ENCODE peak calls at places on chromosomes 12 and 14, in eight cellular contexts. P is stomach, Y is endothelial cell of umbilical vein, J is breast epithelium, E is H1, F is GM23338, K is K562, T is GM12878. S is an unnamed sample. For H3K4me1, the result is how much of the 10 kb centered on the place peaks cover.

GRCh38 chr12:124700810-124701594 is 133.6 kb upstream of the NCOR2 start:
- DNase-seq in J (no peak), E (no peak), Y (peak), T (no peak), P (peak), K (no peak), F (peak), S (no peak)

GRCh38 chr12:52579468-52580450 is 6.1 kb upstream of the KRT74 start:
- DNase-seq in T (no peak), K (no peak), P (no peak), J (no peak), Y (no peak), E (no peak), F (no peak), S (peak)

GRCh38 chr12:65965358-65965757 is 141.1 kb downstream of the HMGA2 start:
- DNase-seq in J (no peak), E (no peak), F (peak), Y (no peak), P (no peak), T (no peak), K (no peak), S (no peak)

GRCh38 chr14:105495990-105496830 is 5.2 kb downstream of the TEDC1 start:
- DNase-seq in J (no peak), Y (no peak), F (no peak), T (no peak), E (no peak), K (no peak), P (no peak), S (no peak)

GRCh38 chr14:67413806-67414769 is 2.1 kb upstream of the PLEK2 start:
- DNase-seq in T (no peak), P (no peak), Y (peak), E (peak), F (no peak), K (peak), J (no peak), S (no peak)

GRCh38 chr12:121326996-121327674 is 25.1 kb downstream of the ANAPC5 start:
- DNase-seq in P (no peak), F (no peak), Y (peak), K (no peak), T (no peak), E (no peak), J (no peak), S (no peak)

GRCh38 chr14:29222671-29223268 is 456.2 kb downstream of the FOXG1 start:
- DNase-seq in E (no peak), P (no peak), J (no peak), Y (peak), K (no peak), F (peak), T (no peak), S (no peak)

GRCh38 chr14:34098045-34098984 is 147.4 kb upstream of the EGLN3 start:
- DNase-seq in Y (peak), F (peak), T (peak), J (no peak), P (peak), E (no peak), K (peak), S (peak)

GRCh38 chr12:111446044-111446581 is 40.4 kb downstream of the SH2B3 start:
- DNase-seq in E (no peak), T (no peak), Y (peak), K (no peak), P (peak), J (no peak), F (peak), S (peak)

GRCh38 chr12:42568952-42569916 is 20.3 kb downstream of the PRICKLE1 start:
- DNase-seq in E (no peak), T (peak), F (peak), P (no peak), K (no peak), Y (peak), J (no peak), S (no peak)

GRCh38 chr14:76918751-76919421 is 92.7 kb downstream of the LRRC74A start:
- DNase-seq in T (no peak), K (peak), P (peak), E (no peak), F (peak), Y (peak), J (peak), S (peak)

GRCh38 chr12:4281173-4281654 is 7.7 kb downstream of the CCND2 start:
- DNase-seq in E (no peak), P (no peak), F (no peak), K (no peak), Y (no peak), T (no peak), J (no peak), S (no peak)

GRCh38 chr12:12734561-12735071 is 17.4 kb downstream of the CDKN1B start:
- DNase-seq in E (no peak), K (no peak), Y (no peak), J (no peak), F (no peak), P (no peak), T (no peak), S (no peak)

GRCh38 chr12:64608901-64609542 is 1.3 kb upstream of the RASSF3 start:
- DNase-seq in T (peak), K (peak), J (no peak), P (no peak), Y (peak), E (no peak), F (peak), S (peak)

GRCh38 chr14:73234586-73235394 is 2.5 kb upstream of the PAPLN start:
- DNase-seq in F (no peak), J (no peak), E (no peak), Y (no peak), T (no peak), K (no peak), P (no peak), S (no peak)

GRCh38 chr12:123966596-123966995 is 6.0 kb downstream of the CCDC92 start:
- DNase-seq in K (no peak), J (no peak), E (no peak), T (no peak), P (no peak), F (no peak), Y (no peak), S (no peak)

GRCh38 chr12:67419810-67420209 is 150.7 kb downstream of the CAND1 start:
- DNase-seq in E (no peak), J (no peak), K (peak), P (no peak), F (peak), Y (no peak), T (no peak), S (no peak)

GRCh38 chr12:95214466-95214865 is 2.8 kb downstream of the FGD6 start:
- DNase-seq in Y (peak), K (no peak), F (no peak), J (no peak), E (no peak), P (no peak), T (no peak), S (no peak)

GRCh38 chr12:128825845-128826244 is 2.1 kb upstream of the SLC15A4 start:
- DNase-seq in E (no peak), K (no peak), Y (no peak), T (no peak), J (no peak), P (peak), F (no peak), S (no peak)

GRCh38 chr14:74756326-74756725 is 6.8 kb upstream of the YLPM1 start:
- DNase-seq in P (no peak), E (no peak), K (no peak), T (no peak), F (peak), Y (no peak), J (no peak), S (no peak)

GRCh38 chr12:28222959-28223662 is 32.9 kb downstream of the CCDC91 start:
- DNase-seq in K (no peak), E (no peak), P (no peak), T (no peak), F (no peak), J (no peak), Y (no peak), S (no peak)

GRCh38 chr12:26011099-26011498 is 52.6 kb downstream of the RASSF8 start:
- DNase-seq in K (no peak), F (no peak), T (no peak), J (no peak), Y (no peak), E (no peak), P (no peak), S (no peak)

GRCh38 chr14:66009104-66009503 is 477.1 kb upstream of the CCDC196 start:
- DNase-seq in Y (no peak), K (no peak), T (no peak), P (no peak), F (peak), E (no peak), J (no peak), S (no peak)

GRCh38 chr14:51488569-51489220 is 163.0 kb upstream of the FRMD6 start:
- DNase-seq in P (no peak), F (no peak), T (no peak), J (no peak), K (no peak), E (no peak), Y (no peak), S (peak)

GRCh38 chr12:1575287-1575798 is 19.0 kb downstream of the FBXL14 start:
- DNase-seq in P (no peak), J (no peak), Y (no peak), E (no peak), T (no peak), F (no peak), K (no peak), S (peak)

GRCh38 chr14:77979666-77980351 is 179.9 kb downstream of the ADCK1 start:
- DNase-seq in J (no peak), T (no peak), E (no peak), P (no peak), Y (no peak), F (peak), K (peak), S (no peak)

GRCh38 chr14:61585598-61586538 is 109.4 kb upstream of the HIF1A start:
- DNase-seq in F (no peak), Y (peak), P (peak), E (no peak), J (peak), K (no peak), T (no peak), S (no peak)

GRCh38 chr14:104956290-104956890 is 21.8 kb downstream of the AHNAK2 start:
- DNase-seq in J (no peak), T (no peak), P (no peak), K (no peak), F (no peak), E (no peak), Y (no peak), S (no peak)

GRCh38 chr12:95318071-95318545 is 100.5 kb downstream of the VEZT start:
- DNase-seq in K (no peak), J (no peak), P (no peak), F (no peak), Y (no peak), T (no peak), E (no peak), S (peak)

GRCh38 chr14:40697221-40697620 is 909.5 kb upstream of the LRFN5 start:
- DNase-seq in P (no peak), T (no peak), J (no peak), F (no peak), E (no peak), K (no peak), Y (no peak), S (no peak)

GRCh38 chr14:68865542-68865941 is 72.7 kb upstream of the ZFP36L1 start:
- DNase-seq in T (no peak), F (peak), Y (no peak), J (no peak), P (no peak), E (no peak), K (no peak), S (no peak)

GRCh38 chr12:67193705-67194104 is 75.5 kb upstream of the CAND1 start:
- DNase-seq in F (peak), J (no peak), P (no peak), K (peak), E (no peak), T (no peak), Y (peak), S (no peak)

GRCh38 chr14:52348279-52348678 is 34.2 kb downstream of the PTGER2 start:
- DNase-seq in F (no peak), K (no peak), E (no peak), P (no peak), T (no peak), Y (no peak), J (no peak), S (no peak)

GRCh38 chr14:76926521-76927251 is 100.5 kb downstream of the LRRC74A start:
- DNase-seq in J (no peak), Y (no peak), K (peak), F (peak), P (no peak), E (no peak), T (no peak), S (no peak)

GRCh38 chr14:68981124-68981523 is 2.0 kb upstream of the ACTN1 start:
- DNase-seq in P (no peak), T (no peak), F (no peak), E (no peak), J (no peak), K (no peak), Y (no peak), S (no peak)

GRCh38 chr14:77882631-77883030 is 82.7 kb downstream of the ADCK1 start:
- DNase-seq in J (no peak), Y (no peak), P (no peak), T (no peak), K (peak), E (no peak), F (no peak), S (no peak)

GRCh38 chr14:64706119-64706465 is 1.9 kb downstream of the PLEKHG3 start:
- DNase-seq in J (no peak), Y (no peak), T (no peak), E (no peak), F (no peak), K (no peak), P (no peak), S (no peak)

GRCh38 chr12:69566603-69567002 is 18.7 kb upstream of the CCT2 start:
- DNase-seq in F (peak), T (no peak), J (no peak), E (no peak), P (no peak), Y (no peak), K (no peak), S (no peak)
- TF ChIP-seq CTCF in F (peak), T (no peak), J (no peak), E (no peak), P (no peak), Y (no peak), K (peak), S (no peak)

GRCh38 chr12:118376089-118377004 is at the start of gene SUDS3:
- DNase-seq in J (peak), P (peak), K (peak), Y (peak), F (peak), T (peak), E (peak), S (peak)
- TF ChIP-seq POLR2AphosphoS5 in J (peak), P (peak), K (peak), Y (peak), F (peak), T (peak), E (peak), S (peak)

DNA sequence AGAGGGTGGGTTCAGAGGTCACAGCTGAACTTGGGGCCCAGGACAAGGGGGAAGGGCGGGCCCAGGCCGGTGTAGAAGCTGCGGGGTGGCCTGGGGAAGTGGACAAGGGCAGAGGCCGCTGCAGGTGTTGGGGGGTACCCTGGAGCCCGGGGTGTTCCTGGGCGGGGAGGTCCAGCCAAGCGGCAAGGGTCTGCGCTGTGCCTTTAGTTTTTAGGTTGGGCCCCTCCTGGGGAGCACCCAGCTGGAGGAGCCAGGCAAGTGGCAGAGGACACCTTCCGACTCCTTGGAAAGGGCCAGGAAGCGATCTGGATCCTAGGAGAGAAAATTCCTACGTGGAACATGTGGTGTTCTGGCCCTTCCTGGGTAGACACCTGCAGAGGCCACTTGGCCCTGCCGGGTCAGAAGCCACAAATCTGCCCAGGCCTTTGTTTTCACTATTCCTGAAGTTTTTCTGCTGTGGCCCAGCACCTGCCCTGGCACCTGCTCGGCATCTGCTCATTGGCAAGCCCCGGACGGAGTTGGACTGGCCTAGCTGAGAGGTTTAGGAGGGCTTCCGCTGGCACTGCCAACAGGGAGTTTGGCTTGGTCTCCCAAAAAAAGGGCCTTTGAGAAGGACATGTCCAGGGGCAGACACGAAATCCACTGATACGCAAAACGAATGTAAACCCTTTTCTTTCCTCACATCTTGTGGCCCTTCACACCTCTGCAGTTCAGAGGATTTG is 61.1 kb downstream of the SMUG1 start:
- DNase-seq in Y (no peak), F (no peak), K (no peak), P (no peak), E (no peak), T (no peak), J (no peak), S (no peak)
- H3K4me1 ChIP-seq in Y (under half), F (under half), K (under half), P (half or more), E (under half), T (under half), J (under half), S (under half)

DNA sequence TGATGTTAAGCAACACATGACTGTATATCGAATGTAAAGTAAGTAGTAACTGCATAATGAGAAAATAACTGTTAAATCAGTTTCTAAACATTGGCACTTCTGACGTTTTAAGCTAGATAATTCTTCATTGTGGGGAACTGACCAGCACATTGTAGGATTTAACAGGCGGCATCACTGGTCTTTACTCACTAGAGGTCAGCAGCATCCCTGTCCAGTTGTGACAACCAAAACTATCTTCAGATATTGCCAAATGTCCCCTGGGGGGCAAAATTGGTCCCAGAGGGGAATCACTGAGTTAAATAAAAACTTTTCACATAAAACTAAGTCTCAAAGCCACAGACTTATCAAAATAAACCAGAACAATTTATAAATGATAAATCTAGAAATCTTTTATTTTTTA is 65.3 kb downstream of the BLTP3B start:
- DNase-seq in E (no peak), P (no peak), F (peak), Y (no peak), T (no peak), K (no peak), J (no peak), S (no peak)
- TF ChIP-seq CTCF in E (no peak), P (no peak), F (peak), Y (no peak), T (no peak), K (no peak), J (no peak), S (no peak)

DNA sequence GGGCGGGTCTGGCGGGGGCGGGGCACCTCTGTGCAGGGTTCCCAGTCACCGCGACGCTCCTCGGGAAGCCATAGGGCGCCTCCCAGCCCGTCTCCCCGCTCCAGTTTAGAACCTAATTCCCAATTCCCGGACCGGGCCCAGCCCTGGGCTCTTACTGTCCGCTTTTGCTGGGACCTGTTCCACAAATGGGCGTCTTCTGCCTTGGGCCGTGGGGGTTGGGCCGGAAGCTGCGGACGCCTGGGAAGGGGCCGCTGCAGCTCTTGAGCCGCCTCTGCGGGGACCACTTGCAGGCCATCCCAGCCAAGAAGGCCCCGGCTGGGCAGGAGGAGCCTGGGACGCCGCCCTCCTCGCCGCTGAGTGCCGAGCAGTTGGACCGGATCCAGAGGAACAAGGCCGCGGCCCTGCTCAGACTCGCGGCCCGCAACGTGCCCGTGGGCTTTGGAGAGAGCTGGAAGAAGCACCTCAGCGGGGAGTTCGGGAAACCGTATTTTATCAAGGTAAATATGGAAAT is 800 bp downstream of the UNG start:
- DNase-seq in T (no peak), P (peak), J (peak), E (no peak), K (no peak), F (no peak), Y (no peak), S (no peak)
- TF ChIP-seq POLR2AphosphoS5 in T (no peak), P (peak), J (no peak), E (peak), K (no peak), F (peak), Y (peak), S (peak)

GRCh38 chr14:91925727-91926121 is 21.8 kb downstream of the FBLN5 start:
- DNase-seq in J (no peak), P (no peak), Y (no peak), K (no peak), E (no peak), T (no peak), F (no peak), S (no peak)

GRCh38 chr14:91927216-91927615 is 20.3 kb downstream of the FBLN5 start:
- DNase-seq in Y (no peak), K (no peak), J (no peak), F (no peak), T (no peak), E (no peak), P (no peak), S (no peak)

GRCh38 chr14:91927800-91928199 is 19.7 kb downstream of the FBLN5 start:
- DNase-seq in T (no peak), Y (no peak), J (no peak), E (no peak), F (no peak), P (no peak), K (no peak), S (no peak)

GRCh38 chr14:91924871-91925726 is 22.4 kb downstream of the FBLN5 start:
- DNase-seq in J (no peak), T (no peak), E (no peak), F (peak), P (no peak), K (no peak), Y (no peak), S (no peak)

GRCh38 chr14:91926131-91926890 is 21.2 kb downstream of the FBLN5 start:
- DNase-seq in F (no peak), K (no peak), T (no peak), E (no peak), J (no peak), Y (no peak), P (no peak), S (no peak)
- H3K4me1 ChIP-seq in F (under half), K (under half), T (under half), E (under half), J (under half), Y (under half), P (under half), S (under half)

GRCh38 chr12:93766802-93767523 is 89.8 kb downstream of the CRADD start:
- DNase-seq in K (no peak), Y (peak), J (no peak), T (no peak), P (no peak), F (peak), E (no peak), S (peak)

GRCh38 chr12:93772003-93772402 is 94.8 kb downstream of the CRADD start:
- DNase-seq in Y (no peak), K (no peak), T (no peak), F (no peak), J (no peak), P (no peak), E (no peak), S (no peak)

GRCh38 chr12:93763746-93764147 is 86.6 kb downstream of the CRADD start:
- DNase-seq in K (no peak), E (no peak), J (no peak), F (peak), P (no peak), Y (no peak), T (no peak), S (no peak)

GRCh38 chr12:93766371-93766770 is 89.2 kb downstream of the CRADD start:
- DNase-seq in F (no peak), Y (no peak), P (no peak), K (no peak), E (no peak), J (no peak), T (no peak), S (no peak)

DNA sequence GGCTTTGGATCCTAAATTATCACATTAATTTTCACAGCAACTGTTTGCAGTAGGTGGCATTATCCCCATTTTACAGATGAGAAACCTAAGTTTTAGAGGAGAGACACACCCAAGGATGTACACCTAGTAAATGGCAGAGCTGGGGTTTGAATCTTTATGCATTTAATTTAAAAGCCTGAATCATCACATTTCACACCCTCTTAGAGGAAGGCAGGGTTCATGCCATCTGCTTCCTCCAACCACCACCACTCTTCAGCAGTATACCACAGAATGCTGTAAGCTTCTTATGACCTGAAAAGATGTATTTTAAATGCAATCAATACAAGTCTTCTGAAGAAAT is 90.3 kb downstream of the CRADD start:
- DNase-seq in T (no peak), J (no peak), Y (no peak), P (no peak), K (no peak), F (no peak), E (no peak), S (no peak)
- TF ChIP-seq CTCF in T (no peak), J (no peak), Y (no peak), P (no peak), K (no peak), F (no peak), E (no peak), S (no peak)

S was measured in prostate gland.